ENCODE peak calls at places on chromosomes 2 and 18, in four cellular contexts. One of them, this sample, is unnamed.

GRCh38 chr2:240857039-240858008 is 11.3 kb upstream of the AGXT start:
- DNase-seq in NCI-H1694: no peak
- DNase-seq in left ventricle myocardium inferior: no peak
- DNase-seq in glomerular endothelial cell: no peak
- DNase-seq in this sample: no peak

GRCh38 chr2:70094978-70095832 is 7.9 kb downstream of the PCBP1 start:
- DNase-seq in NCI-H1694: no peak
- DNase-seq in left ventricle myocardium inferior: peak
- DNase-seq in glomerular endothelial cell: no peak
- DNase-seq in this sample: peak

GRCh38 chr2:105904938-105905337 is 160.2 kb downstream of the NCK2 start:
- DNase-seq in NCI-H1694: no peak
- DNase-seq in left ventricle myocardium inferior: no peak
- DNase-seq in glomerular endothelial cell: no peak
- DNase-seq in this sample: no peak

GRCh38 chr18:12015697-12016062 is 34.4 kb downstream of the IMPA2 start:
- DNase-seq in NCI-H1694: no peak
- DNase-seq in left ventricle myocardium inferior: peak
- DNase-seq in glomerular endothelial cell: no peak
- DNase-seq in this sample: no peak

GRCh38 chr2:95047629-95048510 is 22.4 kb downstream of the MAL start:
- DNase-seq in NCI-H1694: no peak
- DNase-seq in left ventricle myocardium inferior: no peak
- DNase-seq in glomerular endothelial cell: no peak
- DNase-seq in this sample: peak

GRCh38 chr2:230738391-230738811 is 25.8 kb downstream of the CAB39 start:
- DNase-seq in NCI-H1694: no peak
- DNase-seq in left ventricle myocardium inferior: no peak
- DNase-seq in glomerular endothelial cell: no peak
- DNase-seq in this sample: no peak

GRCh38 chr2:187509667-187510417 is 44.4 kb downstream of the TFPI start:
- DNase-seq in NCI-H1694: no peak
- DNase-seq in left ventricle myocardium inferior: no peak
- DNase-seq in glomerular endothelial cell: no peak
- DNase-seq in this sample: no peak

GRCh38 chr2:222228046-222228445 is 70.8 kb downstream of the PAX3 start:
- DNase-seq in NCI-H1694: no peak
- DNase-seq in left ventricle myocardium inferior: no peak
- DNase-seq in glomerular endothelial cell: no peak
- DNase-seq in this sample: no peak

GRCh38 chr2:99881901-99882591 is 260.3 kb downstream of the AFF3 start:
- DNase-seq in NCI-H1694: peak
- DNase-seq in left ventricle myocardium inferior: no peak
- DNase-seq in glomerular endothelial cell: no peak
- DNase-seq in this sample: no peak

GRCh38 chr18:59220164-59220783 is 316 bp downstream of the GRP start:
- DNase-seq in NCI-H1694: no peak
- DNase-seq in left ventricle myocardium inferior: no peak
- DNase-seq in glomerular endothelial cell: no peak
- DNase-seq in this sample: no peak

GRCh38 chr2:234289789-234290188 is 207.1 kb downstream of the ARL4C start:
- DNase-seq in NCI-H1694: no peak
- DNase-seq in left ventricle myocardium inferior: no peak
- DNase-seq in glomerular endothelial cell: no peak
- DNase-seq in this sample: no peak

GRCh38 chr2:460861-461260 is 173.0 kb upstream of the ALKAL2 start:
- DNase-seq in NCI-H1694: no peak
- DNase-seq in left ventricle myocardium inferior: no peak
- DNase-seq in glomerular endothelial cell: no peak
- DNase-seq in this sample: no peak

GRCh38 chr2:106863387-106863786 is 22.6 kb downstream of the ST6GAL2 start:
- DNase-seq in NCI-H1694: no peak
- DNase-seq in left ventricle myocardium inferior: no peak
- DNase-seq in glomerular endothelial cell: no peak
- DNase-seq in this sample: no peak

GRCh38 chr2:120503793-120504571 is 158.0 kb downstream of the INHBB start:
- DNase-seq in NCI-H1694: no peak
- DNase-seq in left ventricle myocardium inferior: peak
- DNase-seq in glomerular endothelial cell: no peak
- DNase-seq in this sample: no peak

GRCh38 chr2:37886745-37887144 is 38.3 kb upstream of the RMDN2 start:
- DNase-seq in NCI-H1694: no peak
- DNase-seq in left ventricle myocardium inferior: no peak
- DNase-seq in glomerular endothelial cell: no peak
- DNase-seq in this sample: no peak

GRCh38 chr2:104853926-104854506 is at the start of gene POU3F3:
- DNase-seq in NCI-H1694: no peak
- DNase-seq in left ventricle myocardium inferior: peak
- DNase-seq in glomerular endothelial cell: no peak
- DNase-seq in this sample: peak

GRCh38 chr2:45024600-45025291 is 15.5 kb upstream of the SIX2 start:
- DNase-seq in NCI-H1694: no peak
- DNase-seq in left ventricle myocardium inferior: no peak
- DNase-seq in glomerular endothelial cell: peak
- DNase-seq in this sample: peak

GRCh38 chr18:1270081-1270480 is 365.4 kb downstream of the ADCYAP1 start:
- DNase-seq in NCI-H1694: no peak
- DNase-seq in left ventricle myocardium inferior: no peak
- DNase-seq in glomerular endothelial cell: no peak
- DNase-seq in this sample: no peak

GRCh38 chr2:170202437-170202836 is 24.5 kb downstream of the MYO3B start:
- DNase-seq in NCI-H1694: no peak
- DNase-seq in left ventricle myocardium inferior: no peak
- DNase-seq in glomerular endothelial cell: no peak
- DNase-seq in this sample: no peak

GRCh38 chr2:239587311-239587731 is 186.5 kb upstream of the HDAC4 start:
- DNase-seq in NCI-H1694: no peak
- DNase-seq in left ventricle myocardium inferior: no peak
- DNase-seq in glomerular endothelial cell: no peak
- DNase-seq in this sample: peak

GRCh38 chr2:127051116-127051779 is 55.7 kb downstream of the BIN1 start:
- DNase-seq in NCI-H1694: no peak
- DNase-seq in left ventricle myocardium inferior: peak
- DNase-seq in glomerular endothelial cell: no peak
- DNase-seq in this sample: peak

GRCh38 chr2:26640331-26640745 is 828 bp downstream of the CIB4 start:
- DNase-seq in NCI-H1694: no peak
- DNase-seq in left ventricle myocardium inferior: no peak
- DNase-seq in glomerular endothelial cell: no peak
- DNase-seq in this sample: no peak

GRCh38 chr2:205496777-205497176 is 185.5 kb upstream of the NRP2 start:
- DNase-seq in NCI-H1694: no peak
- DNase-seq in left ventricle myocardium inferior: no peak
- DNase-seq in glomerular endothelial cell: no peak
- DNase-seq in this sample: no peak

GRCh38 chr2:36478332-36478738 is 119.6 kb downstream of the FEZ2 start:
- DNase-seq in NCI-H1694: no peak
- DNase-seq in left ventricle myocardium inferior: no peak
- DNase-seq in glomerular endothelial cell: peak
- DNase-seq in this sample: peak

GRCh38 chr2:168470880-168471475 is 14.9 kb downstream of the CERS6 start:
- DNase-seq in NCI-H1694: no peak
- DNase-seq in left ventricle myocardium inferior: no peak
- DNase-seq in glomerular endothelial cell: no peak
- DNase-seq in this sample: no peak

GRCh38 chr2:38775097-38775920 is 2.7 kb upstream of the GEMIN6 start:
- DNase-seq in NCI-H1694: no peak
- DNase-seq in left ventricle myocardium inferior: no peak
- DNase-seq in glomerular endothelial cell: no peak
- DNase-seq in this sample: no peak

GRCh38 chr2:159939946-159940345 is 122.5 kb downstream of the PLA2R1 start:
- DNase-seq in NCI-H1694: peak
- DNase-seq in left ventricle myocardium inferior: no peak
- DNase-seq in glomerular endothelial cell: no peak
- DNase-seq in this sample: no peak

GRCh38 chr2:85160946-85161625 is 27.9 kb downstream of the TCF7L1 start:
- DNase-seq in NCI-H1694: no peak
- DNase-seq in left ventricle myocardium inferior: no peak
- DNase-seq in glomerular endothelial cell: no peak
- DNase-seq in this sample: no peak

GRCh38 chr18:7303306-7303705 is 72.4 kb downstream of the LRRC30 start:
- DNase-seq in NCI-H1694: no peak
- DNase-seq in left ventricle myocardium inferior: no peak
- DNase-seq in glomerular endothelial cell: no peak
- DNase-seq in this sample: no peak

GRCh38 chr2:233285921-233286320 is 21.7 kb upstream of the SAG start:
- DNase-seq in NCI-H1694: no peak
- DNase-seq in left ventricle myocardium inferior: no peak
- DNase-seq in glomerular endothelial cell: no peak
- DNase-seq in this sample: no peak

GRCh38 chr18:44813586-44813985 is 132.9 kb downstream of the SETBP1 start:
- DNase-seq in NCI-H1694: no peak
- DNase-seq in left ventricle myocardium inferior: no peak
- DNase-seq in glomerular endothelial cell: no peak
- DNase-seq in this sample: no peak

GRCh38 chr2:217837001-217837491 is 165.7 kb downstream of the TNS1 start:
- DNase-seq in NCI-H1694: no peak
- DNase-seq in left ventricle myocardium inferior: peak
- DNase-seq in glomerular endothelial cell: no peak
- DNase-seq in this sample: peak